ENCODE peak calls at places on chromosomes 6 and 20, in seven cellular contexts. One of them, this sample, is unnamed.

GRCh38 chr6:25022140-25022553 is 86.4 kb upstream of the RIPOR2 start:
- DNase-seq in hepatocyte: no peak
- DNase-seq in ascending aorta: no peak
- DNase-seq in lower lobe of right lung: no peak
- DNase-seq in HFFc6: peak
- DNase-seq in cardiac fibroblast: peak
- DNase-seq in HFF-Myc: no peak
- DNase-seq in this sample: no peak

GRCh38 chr6:158536084-158536890 is 23.6 kb upstream of the TMEM181 start:
- DNase-seq in hepatocyte: peak
- DNase-seq in ascending aorta: no peak
- DNase-seq in lower lobe of right lung: peak
- DNase-seq in HFFc6: peak
- DNase-seq in cardiac fibroblast: peak
- DNase-seq in HFF-Myc: no peak
- DNase-seq in this sample: peak

GRCh38 chr6:115717472-115717871 is 343.2 kb downstream of the FRK start:
- DNase-seq in hepatocyte: no peak
- DNase-seq in ascending aorta: no peak
- DNase-seq in lower lobe of right lung: no peak
- DNase-seq in HFFc6: no peak
- DNase-seq in cardiac fibroblast: no peak
- DNase-seq in HFF-Myc: no peak
- DNase-seq in this sample: no peak

GRCh38 chr20:49216991-49217578 is 2.1 kb upstream of the DDX27 start:
- DNase-seq in hepatocyte: peak
- DNase-seq in ascending aorta: peak
- DNase-seq in lower lobe of right lung: peak
- DNase-seq in HFFc6: peak
- DNase-seq in cardiac fibroblast: peak
- DNase-seq in HFF-Myc: peak
- DNase-seq in this sample: peak

GRCh38 chr6:82205793-82206425 is 41.6 kb downstream of the IBTK start:
- DNase-seq in hepatocyte: peak
- DNase-seq in ascending aorta: no peak
- DNase-seq in lower lobe of right lung: no peak
- DNase-seq in HFFc6: no peak
- DNase-seq in cardiac fibroblast: peak
- DNase-seq in HFF-Myc: no peak
- DNase-seq in this sample: no peak

GRCh38 chr6:128519132-128519930 is 1.1 kb downstream of the PTPRK start:
- DNase-seq in hepatocyte: peak
- DNase-seq in ascending aorta: no peak
- DNase-seq in lower lobe of right lung: peak
- DNase-seq in HFFc6: peak
- DNase-seq in cardiac fibroblast: peak
- DNase-seq in HFF-Myc: no peak
- DNase-seq in this sample: peak

GRCh38 chr6:53174996-53175395 is 26.4 kb upstream of the GCM1 start:
- DNase-seq in hepatocyte: no peak
- DNase-seq in ascending aorta: no peak
- DNase-seq in lower lobe of right lung: no peak
- DNase-seq in HFFc6: no peak
- DNase-seq in cardiac fibroblast: no peak
- DNase-seq in HFF-Myc: no peak
- DNase-seq in this sample: no peak

GRCh38 chr6:47132724-47133123 is 90.6 kb upstream of the ADGRF1 start:
- DNase-seq in hepatocyte: no peak
- DNase-seq in ascending aorta: no peak
- DNase-seq in lower lobe of right lung: no peak
- DNase-seq in HFFc6: no peak
- DNase-seq in cardiac fibroblast: no peak
- DNase-seq in HFF-Myc: no peak
- DNase-seq in this sample: no peak

GRCh38 chr6:122042851-122043250 is 356.6 kb upstream of the HSF2 start:
- DNase-seq in hepatocyte: peak
- DNase-seq in ascending aorta: no peak
- DNase-seq in lower lobe of right lung: no peak
- DNase-seq in HFFc6: no peak
- DNase-seq in cardiac fibroblast: no peak
- DNase-seq in HFF-Myc: no peak
- DNase-seq in this sample: no peak
- TF ChIP-seq CTCF in hepatocyte: no peak
- TF ChIP-seq CTCF in ascending aorta: no peak
- TF ChIP-seq CTCF in lower lobe of right lung: no peak
- TF ChIP-seq CTCF in HFFc6: no peak
- TF ChIP-seq CTCF in cardiac fibroblast: no peak
- TF ChIP-seq CTCF in HFF-Myc: peak
- TF ChIP-seq CTCF in this sample: no peak

GRCh38 chr6:85824329-85824728 is 181.6 kb upstream of the SYNCRIP start:
- DNase-seq in hepatocyte: no peak
- DNase-seq in ascending aorta: no peak
- DNase-seq in lower lobe of right lung: no peak
- DNase-seq in HFFc6: no peak
- DNase-seq in cardiac fibroblast: no peak
- DNase-seq in HFF-Myc: no peak
- DNase-seq in this sample: no peak
- TF ChIP-seq CTCF in hepatocyte: no peak
- TF ChIP-seq CTCF in ascending aorta: no peak
- TF ChIP-seq CTCF in lower lobe of right lung: no peak
- TF ChIP-seq CTCF in HFFc6: no peak
- TF ChIP-seq CTCF in cardiac fibroblast: no peak
- TF ChIP-seq CTCF in HFF-Myc: no peak
- TF ChIP-seq CTCF in this sample: no peak

GRCh38 chr6:88167625-88167937 is 1.4 kb upstream of the CNR1 start:
- DNase-seq in hepatocyte: no peak
- DNase-seq in ascending aorta: no peak
- DNase-seq in lower lobe of right lung: no peak
- DNase-seq in HFFc6: no peak
- DNase-seq in cardiac fibroblast: no peak
- DNase-seq in HFF-Myc: no peak
- DNase-seq in this sample: no peak
- TF ChIP-seq CTCF in hepatocyte: no peak
- TF ChIP-seq CTCF in ascending aorta: no peak
- TF ChIP-seq CTCF in lower lobe of right lung: no peak
- TF ChIP-seq CTCF in HFFc6: no peak
- TF ChIP-seq CTCF in cardiac fibroblast: no peak
- TF ChIP-seq CTCF in HFF-Myc: no peak
- TF ChIP-seq CTCF in this sample: no peak

DNA sequence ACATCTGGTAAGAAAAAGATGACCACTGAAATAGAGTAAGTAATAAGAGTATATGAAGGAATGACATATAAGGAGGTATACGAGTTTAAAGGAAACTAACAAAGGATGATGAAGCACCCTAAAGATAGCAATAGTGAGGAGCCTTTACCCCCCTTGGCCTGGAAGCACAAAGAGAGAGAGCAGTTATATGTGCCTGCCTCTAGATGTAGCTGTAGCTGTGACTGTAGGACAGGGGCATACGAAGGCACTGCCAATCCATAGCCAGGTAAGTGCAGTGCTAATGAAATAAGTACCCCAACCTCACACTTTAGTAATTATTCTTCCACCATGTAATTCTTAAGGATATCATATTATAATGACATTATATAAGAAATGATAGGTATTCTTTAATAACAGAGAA is 90.1 kb upstream of the FKBP1C start:
- DNase-seq in hepatocyte: no peak
- DNase-seq in ascending aorta: no peak
- DNase-seq in lower lobe of right lung: no peak
- DNase-seq in HFFc6: no peak
- DNase-seq in cardiac fibroblast: no peak
- DNase-seq in HFF-Myc: no peak
- DNase-seq in this sample: no peak
- TF ChIP-seq CTCF in hepatocyte: no peak
- TF ChIP-seq CTCF in ascending aorta: no peak
- TF ChIP-seq CTCF in lower lobe of right lung: no peak
- TF ChIP-seq CTCF in HFFc6: no peak
- TF ChIP-seq CTCF in cardiac fibroblast: no peak
- TF ChIP-seq CTCF in HFF-Myc: no peak
- TF ChIP-seq CTCF in this sample: no peak

GRCh38 chr20:10090588-10091166 is 55.9 kb downstream of the ANKEF1 start:
- DNase-seq in hepatocyte: peak
- DNase-seq in ascending aorta: no peak
- DNase-seq in lower lobe of right lung: peak
- DNase-seq in HFFc6: no peak
- DNase-seq in cardiac fibroblast: peak
- DNase-seq in HFF-Myc: no peak
- DNase-seq in this sample: peak

GRCh38 chr20:10096790-10097189 is 62.0 kb downstream of the ANKEF1 start:
- DNase-seq in hepatocyte: no peak
- DNase-seq in ascending aorta: no peak
- DNase-seq in lower lobe of right lung: no peak
- DNase-seq in HFFc6: no peak
- DNase-seq in cardiac fibroblast: no peak
- DNase-seq in HFF-Myc: no peak
- DNase-seq in this sample: no peak

GRCh38 chr20:10089871-10090587 is 55.2 kb downstream of the ANKEF1 start:
- DNase-seq in hepatocyte: no peak
- DNase-seq in ascending aorta: no peak
- DNase-seq in lower lobe of right lung: no peak
- DNase-seq in HFFc6: no peak
- DNase-seq in cardiac fibroblast: no peak
- DNase-seq in HFF-Myc: no peak
- DNase-seq in this sample: no peak

GRCh38 chr20:10093087-10093591 is 58.4 kb downstream of the ANKEF1 start:
- DNase-seq in hepatocyte: peak
- DNase-seq in ascending aorta: no peak
- DNase-seq in lower lobe of right lung: no peak
- DNase-seq in HFFc6: peak
- DNase-seq in cardiac fibroblast: peak
- DNase-seq in HFF-Myc: peak
- DNase-seq in this sample: peak

DNA sequence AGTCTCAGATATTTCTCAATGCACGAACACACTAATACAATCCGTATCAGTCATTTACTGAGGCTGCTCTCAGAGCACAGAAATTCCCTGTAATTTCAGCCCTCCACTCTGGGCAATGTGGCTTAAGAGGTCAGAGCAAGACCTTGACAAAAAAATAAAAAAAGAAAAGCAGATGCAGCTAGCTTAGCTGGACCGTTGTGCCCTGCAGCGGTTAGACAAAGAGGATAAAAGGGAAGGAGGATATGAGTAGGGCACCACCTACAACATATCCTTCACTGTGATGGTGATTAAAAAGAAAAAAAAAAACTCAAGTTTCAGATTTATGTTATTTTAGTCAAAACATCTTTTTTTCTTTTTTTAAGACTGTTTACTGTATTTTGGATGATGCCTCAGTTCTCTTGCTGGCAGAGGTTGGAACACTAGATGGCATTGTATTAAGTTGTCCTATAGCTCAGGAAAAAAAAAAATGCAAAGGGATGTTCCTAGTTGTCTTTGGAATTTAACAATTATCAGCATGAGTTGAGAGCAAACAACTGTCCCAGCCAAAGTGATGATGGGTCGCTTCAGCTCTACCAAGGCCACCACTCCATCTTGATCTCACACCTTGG is 59.9 kb downstream of the ANKEF1 start:
- DNase-seq in hepatocyte: no peak
- DNase-seq in ascending aorta: no peak
- DNase-seq in lower lobe of right lung: no peak
- DNase-seq in HFFc6: no peak
- DNase-seq in cardiac fibroblast: peak
- DNase-seq in HFF-Myc: no peak
- DNase-seq in this sample: no peak
- TF ChIP-seq CTCF in hepatocyte: no peak
- TF ChIP-seq CTCF in ascending aorta: no peak
- TF ChIP-seq CTCF in lower lobe of right lung: no peak
- TF ChIP-seq CTCF in HFFc6: peak
- TF ChIP-seq CTCF in cardiac fibroblast: peak
- TF ChIP-seq CTCF in HFF-Myc: no peak
- TF ChIP-seq CTCF in this sample: no peak

GRCh38 chr6:75145211-75145610 is 60.6 kb downstream of the COL12A1 start:
- DNase-seq in hepatocyte: no peak
- DNase-seq in ascending aorta: no peak
- DNase-seq in lower lobe of right lung: no peak
- DNase-seq in HFFc6: no peak
- DNase-seq in cardiac fibroblast: no peak
- DNase-seq in HFF-Myc: no peak
- DNase-seq in this sample: no peak

GRCh38 chr6:75143186-75143585 is 62.7 kb downstream of the COL12A1 start:
- DNase-seq in hepatocyte: no peak
- DNase-seq in ascending aorta: no peak
- DNase-seq in lower lobe of right lung: no peak
- DNase-seq in HFFc6: peak
- DNase-seq in cardiac fibroblast: peak
- DNase-seq in HFF-Myc: peak
- DNase-seq in this sample: no peak

GRCh38 chr6:75144396-75144795 is 61.5 kb downstream of the COL12A1 start:
- DNase-seq in hepatocyte: no peak
- DNase-seq in ascending aorta: no peak
- DNase-seq in lower lobe of right lung: no peak
- DNase-seq in HFFc6: no peak
- DNase-seq in cardiac fibroblast: no peak
- DNase-seq in HFF-Myc: no peak
- DNase-seq in this sample: no peak

GRCh38 chr6:75147512-75147911 is 58.3 kb downstream of the COL12A1 start:
- DNase-seq in hepatocyte: no peak
- DNase-seq in ascending aorta: no peak
- DNase-seq in lower lobe of right lung: no peak
- DNase-seq in HFFc6: peak
- DNase-seq in cardiac fibroblast: no peak
- DNase-seq in HFF-Myc: no peak
- DNase-seq in this sample: no peak

GRCh38 chr6:75145976-75146375 is 59.9 kb downstream of the COL12A1 start:
- DNase-seq in hepatocyte: no peak
- DNase-seq in ascending aorta: no peak
- DNase-seq in lower lobe of right lung: no peak
- DNase-seq in HFFc6: no peak
- DNase-seq in cardiac fibroblast: no peak
- DNase-seq in HFF-Myc: no peak
- DNase-seq in this sample: no peak
- TF ChIP-seq CTCF in hepatocyte: no peak
- TF ChIP-seq CTCF in ascending aorta: no peak
- TF ChIP-seq CTCF in lower lobe of right lung: no peak
- TF ChIP-seq CTCF in HFFc6: no peak
- TF ChIP-seq CTCF in cardiac fibroblast: no peak
- TF ChIP-seq CTCF in HFF-Myc: no peak
- TF ChIP-seq CTCF in this sample: no peak

This sample was measured in Calu3.